ENCODE peak calls at places on chromosomes 4 and X, in ten cellular contexts. D is caudate nucleus; N is GM23248; L is activated CD8-positive, alpha-beta T cell treated with anti-CD3 and anti-CD28 coated beads for 36 hours; E is DMS153; M is BJ; J is GM19239; O is NCI-H1092; A is germinal center; C is substantia nigra. W is an unnamed sample.

GRCh38 chr4:90317785-90318184 is 190.6 kb downstream of the CCSER1 start:
- DNase-seq in O (no peak), L (no peak), A (no peak), N (peak; percentile 85), C (no peak), M (peak; percentile 84), D (no peak), J (no peak), E (no peak), W (no peak)

GRCh38 chrX:150983526-150984163 is 510 bp downstream of the HMGB3 start:
- DNase-seq in D (no peak), O (no peak), E (no peak), L (no peak), M (no peak), A (peak; percentile 8), C (no peak), J (peak; percentile 17), N (peak; percentile 24), W (no peak)

GRCh38 chr4:9996319-9997110 is 24.8 kb downstream of the SLC2A9 start:
- DNase-seq in C (no peak), J (no peak), M (no peak), L (no peak), A (no peak), D (no peak), E (peak; percentile 58), O (no peak), N (peak; percentile 37), W (no peak)

GRCh38 chr4:186554890-186555827 is at the start of gene MTNR1A:
- DNase-seq in J (no peak), D (no peak), E (peak; percentile 1), L (no peak), O (peak; percentile 38), A (no peak), C (no peak), M (no peak), N (peak; percentile 19), W (peak; percentile 44)

GRCh38 chr4:134202136-134202535 is 547 bp upstream of the PABPC4L start:
- DNase-seq in J (no peak), D (no peak), E (no peak), C (no peak), N (no peak), A (no peak), L (no peak), M (no peak), O (no peak), W (no peak)

GRCh38 chr4:57044996-57045395 is 65.2 kb downstream of the IGFBP7 start:
- DNase-seq in D (no peak), L (no peak), J (no peak), N (peak; percentile 44), E (no peak), O (no peak), A (no peak), C (no peak), M (no peak), W (no peak)

GRCh38 chr4:142567620-142568451 is 278.3 kb downstream of the INPP4B start:
- DNase-seq in E (no peak), J (no peak), A (no peak), O (no peak), C (no peak), L (no peak), M (no peak), N (peak; percentile 54), D (no peak), W (peak; percentile 57)

GRCh38 chr4:7970031-7970946 is 30.6 kb upstream of the AFAP1 start:
- DNase-seq in J (peak; percentile 70), L (peak; percentile 74), M (no peak), O (no peak), N (peak; percentile 43), E (no peak), A (no peak), C (no peak), D (no peak), W (no peak)

GRCh38 chrX:23503835-23504539 is 163.3 kb upstream of the PRDX4 start:
- DNase-seq in D (no peak), J (no peak), A (no peak), M (peak; percentile 6), C (no peak), O (peak; percentile 66), N (peak; percentile 62), L (no peak), E (peak; percentile 72), W (peak; percentile 76)

GRCh38 chr4:80279751-80280150 is 13.3 kb downstream of the FGF5 start:
- DNase-seq in N (no peak), J (no peak), E (no peak), M (no peak), D (no peak), L (no peak), C (no peak), A (no peak), O (no peak), W (no peak)

GRCh38 chr4:80086296-80086695 is 13.3 kb upstream of the ANTXR2 start:
- DNase-seq in J (no peak), D (no peak), O (no peak), L (no peak), M (no peak), C (no peak), N (no peak), A (no peak), E (no peak), W (no peak)

GRCh38 chrX:21975827-21976226 is 35.3 kb downstream of the SMS start:
- DNase-seq in A (no peak), D (no peak), L (no peak), O (no peak), C (no peak), N (peak; percentile 75), E (no peak), J (no peak), M (no peak), W (peak; percentile 43)